ENCODE peak calls at places on chromosomes 13 and 19, in five cellular contexts. W is amniotic stem cell, L is mesothelial cell of epicardium, P is T-helper 1 cell, Z is K562. U is an unnamed sample.

GRCh38 chr13:48542581-48543341 is 9.9 kb upstream of the RCBTB2 start:
- DNase-seq in W (no peak), L (no peak), P (no peak), Z (no peak), U (no peak)

GRCh38 chr13:33276581-33276980 is 9.0 kb downstream of the STARD13 start:
- DNase-seq in W (no peak), L (no peak), P (no peak), Z (no peak), U (no peak)

GRCh38 chr13:29679357-29680050 is 84.0 kb upstream of the SLC7A1 start:
- DNase-seq in W (no peak), L (no peak), P (no peak), Z (no peak), U (no peak)

GRCh38 chr13:45015300-45015699 is 26.0 kb downstream of the GPALPP1 start:
- DNase-seq in W (no peak), L (no peak), P (no peak), Z (no peak), U (no peak)

GRCh38 chr13:93345642-93346220 is 119.1 kb downstream of the GPC6 start:
- DNase-seq in W (no peak), L (no peak), P (no peak), Z (no peak), U (no peak)

GRCh38 chr13:50617134-50617721 is 226.3 kb downstream of the DLEU7 start:
- DNase-seq in W (no peak), L (no peak), P (no peak), Z (no peak), U (no peak)

GRCh38 chr13:49821216-49821820 is 28.8 kb upstream of the KPNA3 start:
- DNase-seq in W (no peak), L (no peak), P (no peak), Z (no peak), U (no peak)

GRCh38 chr13:32443111-32443510 is 15.2 kb upstream of the N4BP2L1 start:
- DNase-seq in W (no peak), L (no peak), P (peak; percentile 29), Z (no peak), U (no peak)

GRCh38 chr13:32976046-32976781 is 40.0 kb upstream of the KL start:
- DNase-seq in W (no peak), L (no peak), P (no peak), Z (no peak), U (no peak)

GRCh38 chr13:114132419-114133121 is at the start of gene RASA3:
- DNase-seq in W (peak; percentile 43), L (peak; percentile 64), P (no peak), Z (peak; percentile 89), U (peak; percentile 63)

GRCh38 chr19:29538651-29539050 is 12.9 kb downstream of the VSTM2B start:
- DNase-seq in W (no peak), L (no peak), P (no peak), Z (no peak), U (no peak)

GRCh38 chr13:48530833-48531232 is 2.0 kb downstream of the RCBTB2 start:
- DNase-seq in W (no peak), L (no peak), P (no peak), Z (no peak), U (no peak)

GRCh38 chr19:29696045-29696682 is 18.9 kb downstream of the C19orf12 start:
- DNase-seq in W (no peak), L (no peak), P (no peak), Z (no peak), U (no peak)

GRCh38 chr19:45772130-45772880 is 3.3 kb upstream of the SIX5 start:
- DNase-seq in W (no peak), L (no peak), P (no peak), Z (no peak), U (no peak)

GRCh38 chr13:61029064-61029463 is 386.6 kb downstream of the PCDH20 start:
- DNase-seq in W (no peak), L (no peak), P (no peak), Z (no peak), U (no peak)

GRCh38 chr13:59492030-59492636 is 671.6 kb downstream of the DIAPH3 start:
- DNase-seq in W (no peak), L (no peak), P (no peak), Z (no peak), U (no peak)

GRCh38 chr19:6501740-6502648 is at the start of gene TUBB4A:
- DNase-seq in W (no peak), L (no peak), P (peak; percentile 15), Z (peak; percentile 86), U (no peak)

GRCh38 chr19:42850981-42851717 is 28.4 kb downstream of the PSG1 start:
- DNase-seq in W (peak; percentile 90), L (no peak), P (no peak), Z (no peak), U (peak; percentile 90)

GRCh38 chr13:102460806-102461205 is 59.0 kb upstream of the FGF14 start:
- DNase-seq in W (no peak), L (no peak), P (no peak), Z (no peak), U (no peak)

GRCh38 chr13:107650081-107650701 is 565.1 kb downstream of the LIG4 start:
- DNase-seq in W (peak; percentile 35), L (peak; percentile 36), P (no peak), Z (peak; percentile 27), U (peak; percentile 5)

GRCh38 chr13:103694471-103694870 is 628.3 kb upstream of the SLC10A2 start:
- DNase-seq in W (no peak), L (no peak), P (no peak), Z (no peak), U (no peak)

GRCh38 chr19:8251025-8251472 is 41.9 kb downstream of the CERS4 start:
- DNase-seq in W (no peak), L (no peak), P (no peak), Z (no peak), U (no peak)

GRCh38 chr19:52935434-52935833 is 12.2 kb upstream of the ZNF888 start:
- DNase-seq in W (no peak), L (no peak), P (no peak), Z (no peak), U (no peak)